ENCODE peak calls at places on chromosome X, in six cellular contexts. I is ovary, J is heart left ventricle, L is mammary epithelial cell, A is heart right ventricle, N is tibial nerve. B is an unnamed sample.

GRCh38 chrX:22171287-22172060 is 101.2 kb upstream of the CBLL2 start:
- DNase-seq in I (no peak), J (no peak), L (peak; percentile 11), A (no peak), N (no peak), B (no peak)

GRCh38 chrX:37644381-37645305 is 40.9 kb upstream of the XK start:
- DNase-seq in I (no peak), J (no peak), L (peak; percentile 95), A (no peak), N (no peak), B (no peak)

GRCh38 chrX:538311-538710 is 92.3 kb upstream of the SHOX start:
- DNase-seq in I (no peak), J (no peak), L (no peak), A (no peak), N (no peak), B (no peak)

GRCh38 chrX:30065226-30065625 is 150.1 kb upstream of the MAGEB2 start:
- DNase-seq in I (no peak), J (no peak), L (no peak), A (no peak), N (no peak), B (peak; percentile 2)

GRCh38 chrX:68083510-68083909 is 349.8 kb downstream of the OPHN1 start:
- DNase-seq in I (no peak), J (no peak), L (no peak), A (no peak), N (no peak), B (no peak)

GRCh38 chrX:34768290-34768689 is 111.2 kb upstream of the TMEM47 start:
- DNase-seq in I (no peak), J (no peak), L (no peak), A (no peak), N (no peak), B (no peak)

GRCh38 chrX:40418413-40419195 is 162.2 kb upstream of the ATP6AP2 start:
- DNase-seq in I (no peak), J (no peak), L (peak; percentile 72), A (no peak), N (no peak), B (no peak)

GRCh38 chrX:117969337-117969736 is 147.3 kb downstream of the KLHL13 start:
- DNase-seq in I (no peak), J (no peak), L (no peak), A (no peak), N (no peak), B (no peak)

GRCh38 chrX:105475801-105476200 is 255.3 kb upstream of the TEX13A start:
- DNase-seq in I (no peak), J (no peak), L (peak; percentile 31), A (no peak), N (no peak), B (no peak)

GRCh38 chrX:63475200-63475599 is 124.1 kb upstream of the SPIN4 start:
- DNase-seq in I (no peak), J (no peak), L (no peak), A (no peak), N (no peak), B (no peak)

GRCh38 chrX:334331-334891 is 15.8 kb upstream of the GTPBP6 start:
- DNase-seq in I (no peak), J (no peak), L (no peak), A (no peak), N (no peak), B (no peak)

GRCh38 chrX:124098089-124098488 is 136.6 kb downstream of the STAG2 start:
- DNase-seq in I (no peak), J (no peak), L (peak; percentile 8), A (no peak), N (no peak), B (no peak)

GRCh38 chrX:41956027-41956426 is 32.7 kb upstream of the CASK start:
- DNase-seq in I (no peak), J (no peak), L (peak; percentile 32), A (no peak), N (no peak), B (no peak)

GRCh38 chrX:134908235-134908834 is 82.5 kb upstream of the SMIM10 start:
- DNase-seq in I (no peak), J (no peak), L (peak; percentile 11), A (no peak), N (no peak), B (peak; percentile 33)

GRCh38 chrX:50691820-50692219 is 122.2 kb downstream of the SHROOM4 start:
- DNase-seq in I (no peak), J (no peak), L (peak; percentile 27), A (no peak), N (peak; percentile 15), B (peak; percentile 36)

GRCh38 chrX:9947395-9947794 is 19.8 kb upstream of the CLDN34 start:
- DNase-seq in I (no peak), J (no peak), L (no peak), A (no peak), N (no peak), B (no peak)

GRCh38 chrX:12686324-12686723 is 104.9 kb upstream of the PRPS2 start:
- DNase-seq in I (no peak), J (no peak), L (no peak), A (no peak), N (no peak), B (no peak)

GRCh38 chrX:21047034-21047455 is 327.2 kb upstream of the CNKSR2 start:
- DNase-seq in I (no peak), J (no peak), L (no peak), A (no peak), N (no peak), B (no peak)

GRCh38 chrX:13287816-13288215 is 32.0 kb downstream of the ATXN3L start:
- DNase-seq in I (no peak), J (no peak), L (peak; percentile 11), A (no peak), N (no peak), B (peak; percentile 41)

GRCh38 chrX:12245650-12246645 is 107.7 kb downstream of the FRMPD4 start:
- DNase-seq in I (no peak), J (no peak), L (peak; percentile 71), A (no peak), N (no peak), B (peak; percentile 73)

DNA sequence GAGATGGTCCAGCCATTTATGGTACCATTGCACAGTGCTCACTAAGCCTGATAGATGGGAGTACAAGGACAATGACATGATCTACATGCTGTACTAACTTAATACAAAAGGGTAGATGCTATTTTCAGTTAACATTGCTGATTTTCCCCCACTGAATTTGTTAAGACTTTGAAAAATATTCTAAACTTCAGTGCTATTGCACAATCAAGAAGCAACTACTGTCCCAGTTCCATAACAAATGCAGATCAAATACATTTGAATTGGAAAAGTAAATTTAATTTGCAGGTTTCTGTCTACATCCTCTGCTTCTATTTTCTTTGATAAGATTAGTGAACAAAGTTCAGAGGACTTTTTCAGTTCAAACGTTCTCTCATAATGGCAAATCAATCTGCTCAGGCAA is 366.8 kb upstream of the FGF13 start:
- DNase-seq in I (no peak), J (no peak), L (no peak), A (no peak), N (no peak), B (no peak)
- H3K27ac ChIP-seq in I (no peak overlapping the region), J (no peak overlapping the region), L (no peak overlapping the region), A (no peak overlapping the region), N (no peak overlapping the region), B (no peak overlapping the region)

GRCh38 chrX:135974279-135974856 is 580 bp upstream of the MMGT1 start:
- DNase-seq in I (peak; percentile 82), J (peak; percentile 83), L (no peak), A (peak; percentile 80), N (peak; percentile 63), B (no peak)

GRCh38 chrX:135973548-135974278 is at the start of gene MMGT1:
- DNase-seq in I (peak; percentile 84), J (peak; percentile 86), L (peak; percentile 77), A (peak; percentile 80), N (peak; percentile 73), B (peak; percentile 81)

GRCh38 chrX:135977611-135978010 is 3.8 kb upstream of the MMGT1 start:
- DNase-seq in I (no peak), J (no peak), L (peak; percentile 20), A (no peak), N (no peak), B (no peak)

GRCh38 chrX:135975421-135975820 is 1.6 kb upstream of the MMGT1 start:
- DNase-seq in I (no peak), J (no peak), L (no peak), A (no peak), N (no peak), B (no peak)

DNA sequence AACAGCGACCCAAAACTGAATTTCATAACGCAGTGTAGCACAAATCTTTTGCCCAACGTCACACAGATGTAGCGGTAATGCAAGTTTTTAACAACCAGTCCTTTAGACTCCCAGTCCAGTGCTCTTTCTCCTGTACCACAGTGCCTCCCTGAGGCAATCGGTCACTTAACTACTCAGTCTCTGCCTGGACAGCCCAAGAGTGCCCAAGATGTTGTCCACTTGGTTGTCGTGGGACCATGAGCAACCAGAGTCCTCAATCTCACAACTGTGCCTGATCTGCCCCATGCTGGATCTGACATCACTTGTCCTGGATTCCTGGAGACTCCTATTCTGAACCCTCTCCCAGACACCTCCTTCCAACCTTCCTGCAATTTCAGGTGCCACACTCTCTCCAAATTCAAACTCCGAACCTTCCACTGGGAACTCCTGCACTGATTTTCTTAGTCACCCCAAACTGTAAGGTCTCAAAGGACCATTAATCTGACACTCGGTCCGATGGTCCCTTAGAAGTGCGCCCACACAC is 702 bp downstream of the MMGT1 start:
- DNase-seq in I (no peak), J (no peak), L (peak; percentile 9), A (no peak), N (peak; percentile 5), B (peak; percentile 8)
- TF ChIP-seq CTCF in I (no peak), J (no peak), L (peak; percentile 11), A (no peak), N (no peak), B (no peak)

DNA sequence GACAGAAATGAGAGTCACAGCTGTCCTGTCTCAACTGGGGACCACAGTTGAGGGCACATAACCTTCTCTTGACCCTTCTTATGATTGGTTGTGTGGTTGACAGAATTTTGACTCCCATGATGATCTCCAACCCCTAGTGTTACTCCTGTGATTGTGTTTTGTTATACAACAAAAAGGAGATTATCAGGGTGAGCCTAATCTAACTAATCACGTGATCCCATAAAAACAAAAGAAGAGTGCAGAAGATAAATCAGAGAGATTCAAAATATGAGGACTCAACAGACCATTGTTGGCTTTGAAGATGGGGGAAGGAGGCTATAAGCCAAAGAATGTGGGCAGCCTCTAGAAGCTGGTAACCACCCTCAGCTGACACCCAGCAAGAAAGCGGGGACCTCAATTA is 72.7 kb downstream of the GUCY2F start:
- DNase-seq in I (no peak), J (no peak), L (no peak), A (no peak), N (no peak), B (no peak)
- H3K27me3 ChIP-seq in I (no peaks in the 10 kb centered on the region), J (no peaks in the 10 kb centered on the region), L (no peaks in the 10 kb centered on the region), A (peaks cover 58% of the 10 kb centered on the region), N (no peaks in the 10 kb centered on the region), B (no peaks in the 10 kb centered on the region)

GRCh38 chrX:71994601-71995000 is 84.0 kb downstream of the NHSL2 start:
- DNase-seq in I (no peak), J (no peak), L (peak; percentile 11), A (no peak), N (no peak), B (no peak)

GRCh38 chrX:71996826-71997225 is 86.2 kb downstream of the NHSL2 start:
- DNase-seq in I (peak; percentile 57), J (peak; percentile 50), L (no peak), A (peak; percentile 35), N (peak; percentile 58), B (no peak)

GRCh38 chrX:71997320-71997719 is 86.7 kb downstream of the NHSL2 start:
- DNase-seq in I (no peak), J (no peak), L (no peak), A (no peak), N (no peak), B (no peak)

GRCh38 chrX:71995122-71995521 is 84.5 kb downstream of the NHSL2 start:
- DNase-seq in I (no peak), J (no peak), L (no peak), A (no peak), N (no peak), B (no peak)

GRCh38 chrX:71996138-71996537 is 85.5 kb downstream of the NHSL2 start:
- DNase-seq in I (no peak), J (no peak), L (no peak), A (no peak), N (no peak), B (no peak)
- H3K27ac ChIP-seq in I (no peak overlapping the region), J (peak overlapping the region; percentile 13), L (no peak overlapping the region), A (no peak overlapping the region), N (no peak overlapping the region), B (no peak overlapping the region)